ENCODE peak calls at places on chromosomes 2 and 18, in nine cellular contexts. One of them, this sample, is unnamed.

GRCh38 chr2:45653584-45653983 is 2.1 kb downstream of the PRKCE start:
- DNase-seq in psoas muscle: no peak
- DNase-seq in OCI-LY7: no peak
- DNase-seq in Karpas-422: peak; percentile 64
- DNase-seq in kidney: no peak
- DNase-seq in right cardiac atrium: no peak
- DNase-seq in cardiac muscle cell: no peak
- DNase-seq in upper lobe of right lung: no peak
- DNase-seq in fibroblast of lung: no peak
- DNase-seq in this sample: no peak

GRCh38 chr2:73931531-73932500 is 5.1 kb downstream of the DGUOK start:
- DNase-seq in psoas muscle: no peak
- DNase-seq in OCI-LY7: no peak
- DNase-seq in Karpas-422: no peak
- DNase-seq in kidney: no peak
- DNase-seq in right cardiac atrium: no peak
- DNase-seq in cardiac muscle cell: no peak
- DNase-seq in upper lobe of right lung: no peak
- DNase-seq in fibroblast of lung: peak; percentile 32
- DNase-seq in this sample: no peak

GRCh38 chr18:56559044-56559443 is 79.3 kb downstream of the TXNL1 start:
- DNase-seq in psoas muscle: no peak
- DNase-seq in OCI-LY7: no peak
- DNase-seq in Karpas-422: no peak
- DNase-seq in kidney: no peak
- DNase-seq in right cardiac atrium: no peak
- DNase-seq in cardiac muscle cell: no peak
- DNase-seq in upper lobe of right lung: no peak
- DNase-seq in fibroblast of lung: no peak
- DNase-seq in this sample: no peak

GRCh38 chr2:200259577-200259957 is 46.9 kb upstream of the SPATS2L start:
- DNase-seq in psoas muscle: no peak
- DNase-seq in OCI-LY7: no peak
- DNase-seq in Karpas-422: no peak
- DNase-seq in kidney: no peak
- DNase-seq in right cardiac atrium: no peak
- DNase-seq in cardiac muscle cell: no peak
- DNase-seq in upper lobe of right lung: no peak
- DNase-seq in fibroblast of lung: no peak
- DNase-seq in this sample: no peak

GRCh38 chr18:45920367-45920766 is 46.8 kb downstream of the EPG5 start:
- DNase-seq in psoas muscle: peak; percentile 82
- DNase-seq in OCI-LY7: no peak
- DNase-seq in Karpas-422: no peak
- DNase-seq in kidney: peak; percentile 84
- DNase-seq in right cardiac atrium: peak; percentile 93
- DNase-seq in cardiac muscle cell: no peak
- DNase-seq in upper lobe of right lung: peak; percentile 84
- DNase-seq in fibroblast of lung: peak; percentile 70
- DNase-seq in this sample: peak; percentile 61

GRCh38 chr2:69023236-69023635 is 10.3 kb downstream of the ANTXR1 start:
- DNase-seq in psoas muscle: no peak
- DNase-seq in OCI-LY7: no peak
- DNase-seq in Karpas-422: no peak
- DNase-seq in kidney: no peak
- DNase-seq in right cardiac atrium: no peak
- DNase-seq in cardiac muscle cell: no peak
- DNase-seq in upper lobe of right lung: no peak
- DNase-seq in fibroblast of lung: no peak
- DNase-seq in this sample: no peak

GRCh38 chr18:54647176-54647575 is 56.1 kb downstream of the DYNAP start:
- DNase-seq in psoas muscle: no peak
- DNase-seq in OCI-LY7: peak; percentile 31
- DNase-seq in Karpas-422: peak; percentile 79
- DNase-seq in kidney: no peak
- DNase-seq in right cardiac atrium: no peak
- DNase-seq in cardiac muscle cell: peak; percentile 56
- DNase-seq in upper lobe of right lung: no peak
- DNase-seq in fibroblast of lung: peak; percentile 10
- DNase-seq in this sample: no peak

GRCh38 chr2:191379375-191379774 is 134.2 kb downstream of the MYO1B start:
- DNase-seq in psoas muscle: no peak
- DNase-seq in OCI-LY7: no peak
- DNase-seq in Karpas-422: no peak
- DNase-seq in kidney: no peak
- DNase-seq in right cardiac atrium: no peak
- DNase-seq in cardiac muscle cell: no peak
- DNase-seq in upper lobe of right lung: no peak
- DNase-seq in fibroblast of lung: no peak
- DNase-seq in this sample: no peak

GRCh38 chr2:239326831-239327535 is 73.8 kb downstream of the HDAC4 start:
- DNase-seq in psoas muscle: peak; percentile 56
- DNase-seq in OCI-LY7: no peak
- DNase-seq in Karpas-422: no peak
- DNase-seq in kidney: no peak
- DNase-seq in right cardiac atrium: peak; percentile 59
- DNase-seq in cardiac muscle cell: no peak
- DNase-seq in upper lobe of right lung: peak; percentile 39
- DNase-seq in fibroblast of lung: peak; percentile 45
- DNase-seq in this sample: no peak

GRCh38 chr2:60414731-60415130 is 138.7 kb downstream of the BCL11A start:
- DNase-seq in psoas muscle: no peak
- DNase-seq in OCI-LY7: peak; percentile 38
- DNase-seq in Karpas-422: peak; percentile 60
- DNase-seq in kidney: no peak
- DNase-seq in right cardiac atrium: no peak
- DNase-seq in cardiac muscle cell: no peak
- DNase-seq in upper lobe of right lung: no peak
- DNase-seq in fibroblast of lung: peak; percentile 39
- DNase-seq in this sample: no peak

GRCh38 chr18:55228707-55229106 is 269.4 kb upstream of the CCDC68 start:
- DNase-seq in psoas muscle: no peak
- DNase-seq in OCI-LY7: no peak
- DNase-seq in Karpas-422: no peak
- DNase-seq in kidney: peak; percentile 64
- DNase-seq in right cardiac atrium: peak; percentile 56
- DNase-seq in cardiac muscle cell: no peak
- DNase-seq in upper lobe of right lung: peak; percentile 61
- DNase-seq in fibroblast of lung: no peak
- DNase-seq in this sample: no peak

GRCh38 chr2:71827973-71828372 is 319.7 kb downstream of the CYP26B1 start:
- DNase-seq in psoas muscle: no peak
- DNase-seq in OCI-LY7: no peak
- DNase-seq in Karpas-422: no peak
- DNase-seq in kidney: no peak
- DNase-seq in right cardiac atrium: no peak
- DNase-seq in cardiac muscle cell: no peak
- DNase-seq in upper lobe of right lung: no peak
- DNase-seq in fibroblast of lung: no peak
- DNase-seq in this sample: no peak

GRCh38 chr2:62196278-62196901 is 475 bp downstream of the B3GNT2 start:
- DNase-seq in psoas muscle: peak; percentile 39
- DNase-seq in OCI-LY7: peak; percentile 71
- DNase-seq in Karpas-422: peak; percentile 85
- DNase-seq in kidney: peak; percentile 89
- DNase-seq in right cardiac atrium: no peak
- DNase-seq in cardiac muscle cell: no peak
- DNase-seq in upper lobe of right lung: peak; percentile 88
- DNase-seq in fibroblast of lung: no peak
- DNase-seq in this sample: peak; percentile 24

GRCh38 chr2:67626656-67627055 is 229.5 kb downstream of the ETAA1 start:
- DNase-seq in psoas muscle: no peak
- DNase-seq in OCI-LY7: no peak
- DNase-seq in Karpas-422: no peak
- DNase-seq in kidney: no peak
- DNase-seq in right cardiac atrium: no peak
- DNase-seq in cardiac muscle cell: no peak
- DNase-seq in upper lobe of right lung: no peak
- DNase-seq in fibroblast of lung: peak; percentile 43
- DNase-seq in this sample: no peak

GRCh38 chr18:25019086-25019860 is 332.7 kb downstream of the ZNF521 start:
- DNase-seq in psoas muscle: no peak
- DNase-seq in OCI-LY7: no peak
- DNase-seq in Karpas-422: no peak
- DNase-seq in kidney: no peak
- DNase-seq in right cardiac atrium: no peak
- DNase-seq in cardiac muscle cell: no peak
- DNase-seq in upper lobe of right lung: no peak
- DNase-seq in fibroblast of lung: no peak
- DNase-seq in this sample: no peak

GRCh38 chr2:153059338-153060052 is 341.1 kb downstream of the ARL6IP6 start:
- DNase-seq in psoas muscle: no peak
- DNase-seq in OCI-LY7: no peak
- DNase-seq in Karpas-422: no peak
- DNase-seq in kidney: no peak
- DNase-seq in right cardiac atrium: no peak
- DNase-seq in cardiac muscle cell: peak; percentile 20
- DNase-seq in upper lobe of right lung: no peak
- DNase-seq in fibroblast of lung: no peak
- DNase-seq in this sample: no peak

GRCh38 chr2:97968228-97968627 is 27.5 kb downstream of the TMEM131 start:
- DNase-seq in psoas muscle: no peak
- DNase-seq in OCI-LY7: no peak
- DNase-seq in Karpas-422: no peak
- DNase-seq in kidney: no peak
- DNase-seq in right cardiac atrium: no peak
- DNase-seq in cardiac muscle cell: no peak
- DNase-seq in upper lobe of right lung: no peak
- DNase-seq in fibroblast of lung: no peak
- DNase-seq in this sample: no peak

GRCh38 chr18:7824970-7825369 is 257.9 kb downstream of the PTPRM start:
- DNase-seq in psoas muscle: peak; percentile 48
- DNase-seq in OCI-LY7: no peak
- DNase-seq in Karpas-422: no peak
- DNase-seq in kidney: peak; percentile 77
- DNase-seq in right cardiac atrium: peak; percentile 77
- DNase-seq in cardiac muscle cell: no peak
- DNase-seq in upper lobe of right lung: no peak
- DNase-seq in fibroblast of lung: no peak
- DNase-seq in this sample: no peak

GRCh38 chr18:7830468-7830867 is 263.4 kb downstream of the PTPRM start:
- DNase-seq in psoas muscle: no peak
- DNase-seq in OCI-LY7: peak; percentile 50
- DNase-seq in Karpas-422: peak; percentile 77
- DNase-seq in kidney: no peak
- DNase-seq in right cardiac atrium: no peak
- DNase-seq in cardiac muscle cell: peak; percentile 39
- DNase-seq in upper lobe of right lung: no peak
- DNase-seq in fibroblast of lung: no peak
- DNase-seq in this sample: no peak
- H3K4me1 ChIP-seq in psoas muscle: no peaks in the 10 kb centered on the region
- H3K4me1 ChIP-seq in OCI-LY7: no peaks in the 10 kb centered on the region
- H3K4me1 ChIP-seq in Karpas-422: no peaks in the 10 kb centered on the region
- H3K4me1 ChIP-seq in kidney: no peaks in the 10 kb centered on the region
- H3K4me1 ChIP-seq in right cardiac atrium: no peaks in the 10 kb centered on the region
- H3K4me1 ChIP-seq in cardiac muscle cell: no peaks in the 10 kb centered on the region
- H3K4me1 ChIP-seq in upper lobe of right lung: no peaks in the 10 kb centered on the region
- H3K4me1 ChIP-seq in fibroblast of lung: no peaks in the 10 kb centered on the region
- H3K4me1 ChIP-seq in this sample: no peaks in the 10 kb centered on the region

DNA sequence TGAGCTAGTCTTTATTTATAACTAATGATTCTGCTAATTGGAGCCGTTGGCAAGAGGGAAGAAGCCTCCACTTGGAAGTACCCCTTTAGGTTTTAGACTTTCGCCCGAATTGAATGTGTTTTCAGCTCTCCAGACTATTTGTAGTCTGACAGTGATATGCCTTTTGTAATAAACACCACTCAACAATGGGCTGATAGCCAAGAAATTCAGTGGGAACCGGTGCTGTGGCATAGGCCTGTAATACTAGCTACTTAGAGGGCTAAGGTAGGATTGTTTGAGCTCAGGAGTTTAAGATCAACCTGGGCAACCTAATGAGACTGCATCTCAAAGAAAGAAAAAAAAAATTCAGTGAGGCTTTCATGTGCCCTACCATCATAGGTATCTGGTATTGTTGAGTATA is 13.6 kb upstream of the ZSCAN30 start:
- DNase-seq in psoas muscle: no peak
- DNase-seq in OCI-LY7: no peak
- DNase-seq in Karpas-422: no peak
- DNase-seq in kidney: no peak
- DNase-seq in right cardiac atrium: no peak
- DNase-seq in cardiac muscle cell: no peak
- DNase-seq in upper lobe of right lung: no peak
- DNase-seq in fibroblast of lung: no peak
- DNase-seq in this sample: no peak
- H3K9me3 ChIP-seq in psoas muscle: peaks cover 83% of the 10 kb centered on the region
- H3K9me3 ChIP-seq in OCI-LY7: peaks cover 6% of the 10 kb centered on the region
- H3K9me3 ChIP-seq in Karpas-422: peaks cover 62% of the 10 kb centered on the region
- H3K9me3 ChIP-seq in kidney: peaks cover 68% of the 10 kb centered on the region
- H3K9me3 ChIP-seq in right cardiac atrium: peaks cover 4% of the 10 kb centered on the region
- H3K9me3 ChIP-seq in cardiac muscle cell: no peaks in the 10 kb centered on the region
- H3K9me3 ChIP-seq in upper lobe of right lung: peaks cover 73% of the 10 kb centered on the region
- H3K9me3 ChIP-seq in fibroblast of lung: peaks cover 4% of the 10 kb centered on the region
- H3K9me3 ChIP-seq in this sample: peaks cover 99% of the 10 kb centered on the region

GRCh38 chr2:230414302-230414701 is 1.7 kb upstream of the SP100 start:
- DNase-seq in psoas muscle: no peak
- DNase-seq in OCI-LY7: no peak
- DNase-seq in Karpas-422: no peak
- DNase-seq in kidney: no peak
- DNase-seq in right cardiac atrium: no peak
- DNase-seq in cardiac muscle cell: no peak
- DNase-seq in upper lobe of right lung: no peak
- DNase-seq in fibroblast of lung: no peak
- DNase-seq in this sample: no peak

GRCh38 chr2:230413465-230413864 is 2.5 kb upstream of the SP100 start:
- DNase-seq in psoas muscle: no peak
- DNase-seq in OCI-LY7: no peak
- DNase-seq in Karpas-422: peak; percentile 60
- DNase-seq in kidney: no peak
- DNase-seq in right cardiac atrium: no peak
- DNase-seq in cardiac muscle cell: no peak
- DNase-seq in upper lobe of right lung: no peak
- DNase-seq in fibroblast of lung: no peak
- DNase-seq in this sample: no peak

GRCh38 chr2:230418341-230419016 is 2.5 kb downstream of the SP100 start:
- DNase-seq in psoas muscle: no peak
- DNase-seq in OCI-LY7: no peak
- DNase-seq in Karpas-422: no peak
- DNase-seq in kidney: no peak
- DNase-seq in right cardiac atrium: no peak
- DNase-seq in cardiac muscle cell: no peak
- DNase-seq in upper lobe of right lung: no peak
- DNase-seq in fibroblast of lung: peak; percentile 67
- DNase-seq in this sample: no peak

GRCh38 chr2:230417436-230417835 is 1.4 kb downstream of the SP100 start:
- DNase-seq in psoas muscle: no peak
- DNase-seq in OCI-LY7: no peak
- DNase-seq in Karpas-422: peak; percentile 63
- DNase-seq in kidney: no peak
- DNase-seq in right cardiac atrium: no peak
- DNase-seq in cardiac muscle cell: no peak
- DNase-seq in upper lobe of right lung: no peak
- DNase-seq in fibroblast of lung: no peak
- DNase-seq in this sample: no peak

GRCh38 chr2:230416061-230416721 is at the start of gene SP100:
- DNase-seq in psoas muscle: peak; percentile 70
- DNase-seq in OCI-LY7: peak; percentile 91
- DNase-seq in Karpas-422: peak; percentile 94
- DNase-seq in kidney: peak; percentile 91
- DNase-seq in right cardiac atrium: peak; percentile 88
- DNase-seq in cardiac muscle cell: no peak
- DNase-seq in upper lobe of right lung: peak; percentile 87
- DNase-seq in fibroblast of lung: peak; percentile 86
- DNase-seq in this sample: peak; percentile 52
- H3K4me3 ChIP-seq in psoas muscle: peak within 1 kb of the TSS; percentile 76
- H3K4me3 ChIP-seq in OCI-LY7: peak within 1 kb of the TSS; percentile 72
- H3K4me3 ChIP-seq in Karpas-422: peak within 1 kb of the TSS; percentile 76
- H3K4me3 ChIP-seq in kidney: peak within 1 kb of the TSS; percentile 86
- H3K4me3 ChIP-seq in right cardiac atrium: peak within 1 kb of the TSS; percentile 78
- H3K4me3 ChIP-seq in cardiac muscle cell: no peak within 1 kb of the TSS
- H3K4me3 ChIP-seq in upper lobe of right lung: peak within 1 kb of the TSS; percentile 64
- H3K4me3 ChIP-seq in fibroblast of lung: peak within 1 kb of the TSS; percentile 82
- H3K4me3 ChIP-seq in this sample: peak within 1 kb of the TSS; percentile 38

GRCh38 chr2:144481109-144481508 is 38.8 kb downstream of the ZEB2 start:
- DNase-seq in psoas muscle: no peak
- DNase-seq in OCI-LY7: no peak
- DNase-seq in Karpas-422: no peak
- DNase-seq in kidney: no peak
- DNase-seq in right cardiac atrium: no peak
- DNase-seq in cardiac muscle cell: no peak
- DNase-seq in upper lobe of right lung: no peak
- DNase-seq in fibroblast of lung: no peak
- DNase-seq in this sample: no peak
- H3K4me1 ChIP-seq in psoas muscle: peaks cover 18% of the 10 kb centered on the region
- H3K4me1 ChIP-seq in OCI-LY7: peaks cover 12% of the 10 kb centered on the region
- H3K4me1 ChIP-seq in Karpas-422: peaks cover 21% of the 10 kb centered on the region
- H3K4me1 ChIP-seq in kidney: peaks cover 7% of the 10 kb centered on the region
- H3K4me1 ChIP-seq in right cardiac atrium: peaks cover 16% of the 10 kb centered on the region
- H3K4me1 ChIP-seq in cardiac muscle cell: peaks cover 40% of the 10 kb centered on the region
- H3K4me1 ChIP-seq in upper lobe of right lung: peaks cover 35% of the 10 kb centered on the region
- H3K4me1 ChIP-seq in fibroblast of lung: peaks cover 31% of the 10 kb centered on the region
- H3K4me1 ChIP-seq in this sample: no peaks in the 10 kb centered on the region

This sample was measured in tibial nerve.